ENCODE peak calls at places on chromosomes 16 and 17, in six cellular contexts. R, L, J, Z, M and H are unnamed samples.

GRCh38 chr17:40915721-40916256 is 21.7 kb downstream of the KRT23 start:
- DNase-seq in J (no peak), R (no peak), L (peak), Z (peak), M (no peak), H (no peak)

GRCh38 chr16:48366165-48367093 is 18.8 kb downstream of the SIAH1 start:
- DNase-seq in R (peak), J (peak), Z (peak), L (peak), M (peak), H (peak)

GRCh38 chr16:89314858-89315257 is 97.4 kb downstream of the ZNF778 start:
- DNase-seq in Z (no peak), M (no peak), R (no peak), J (no peak), L (no peak), H (no peak)

GRCh38 chr17:49741009-49741691 is 22.8 kb downstream of the FAM117A start:
- DNase-seq in L (no peak), R (no peak), J (no peak), M (no peak), Z (peak), H (no peak)

GRCh38 chr16:69848635-69849545 is 86.8 kb downstream of the WWP2 start:
- DNase-seq in R (peak), L (peak), M (peak), J (peak), Z (peak), H (peak)

GRCh38 chr17:47276444-47276843 is 22.8 kb downstream of the ITGB3 start:
- DNase-seq in Z (no peak), J (no peak), L (no peak), R (no peak), M (no peak), H (no peak)

GRCh38 chr17:1412185-1413110 is 12.4 kb upstream of the YWHAE start:
- DNase-seq in R (peak), L (no peak), J (no peak), M (no peak), Z (peak), H (no peak)

GRCh38 chr16:47320546-47321315 is 140.1 kb downstream of the ITFG1 start:
- DNase-seq in R (no peak), L (no peak), M (no peak), J (no peak), Z (peak), H (no peak)

GRCh38 chr17:65359016-65359415 is 202.4 kb downstream of the AXIN2 start:
- DNase-seq in Z (peak), J (no peak), R (no peak), M (no peak), L (peak), H (no peak)

GRCh38 chr17:44970136-44970737 is 2.1 kb upstream of the C1QL1 start:
- DNase-seq in J (no peak), L (no peak), R (no peak), M (peak), Z (no peak), H (no peak)

GRCh38 chr16:10668322-10669045 is 26.2 kb downstream of the TEKT5 start:
- DNase-seq in Z (peak), J (peak), R (peak), L (no peak), M (no peak), H (no peak)

GRCh38 chr16:82633964-82634600 is 7.3 kb downstream of the CDH13 start:
- DNase-seq in J (no peak), L (no peak), R (no peak), M (peak), Z (peak), H (no peak)

GRCh38 chr17:18158022-18158600 is 25.5 kb upstream of the ALKBH5 start:
- DNase-seq in J (peak), L (peak), M (peak), R (peak), Z (peak), H (peak)

GRCh38 chr17:30323262-30323894 is 10.5 kb downstream of the TMIGD1 start:
- DNase-seq in M (no peak), R (no peak), J (no peak), L (no peak), Z (no peak), H (no peak)

GRCh38 chr16:73147958-73148357 is 100.0 kb upstream of the ZFHX3 start:
- DNase-seq in Z (no peak), J (no peak), L (no peak), R (no peak), M (no peak), H (no peak)

GRCh38 chr16:54875443-54875842 is 55.2 kb upstream of the IRX5 start:
- DNase-seq in Z (no peak), R (no peak), J (no peak), L (no peak), M (no peak), H (no peak)

GRCh38 chr17:14078027-14078426 is 8.7 kb downstream of the COX10 start:
- DNase-seq in L (no peak), Z (no peak), R (no peak), M (no peak), J (no peak), H (no peak)

GRCh38 chr17:40480501-40481003 is 20.9 kb downstream of the TNS4 start:
- DNase-seq in R (peak), Z (peak), J (no peak), L (peak), M (no peak), H (no peak)

GRCh38 chr17:50051606-50052005 is 4.3 kb upstream of the ITGA3 start:
- DNase-seq in R (no peak), L (no peak), J (no peak), M (no peak), Z (peak), H (no peak)

GRCh38 chr16:87681990-87682570 is 79.8 kb downstream of the JPH3 start:
- DNase-seq in L (peak), J (no peak), R (no peak), M (no peak), Z (peak), H (no peak)

GRCh38 chr17:55341432-55341831 is 76.7 kb downstream of the HLF start:
- DNase-seq in L (no peak), J (no peak), Z (peak), M (no peak), R (no peak), H (no peak)

GRCh38 chr17:75475144-75475835 is 18.9 kb downstream of the TMEM94 start:
- DNase-seq in J (no peak), R (no peak), Z (peak), L (no peak), M (no peak), H (no peak)

GRCh38 chr16:50071075-50071671 is 5.4 kb downstream of the HEATR3 start:
- DNase-seq in R (no peak), M (no peak), Z (no peak), J (no peak), L (no peak), H (no peak)

GRCh38 chr17:66781135-66781534 is 53.8 kb upstream of the CACNG5 start:
- DNase-seq in Z (no peak), R (no peak), J (no peak), M (no peak), L (no peak), H (no peak)

GRCh38 chr16:53822936-53823529 is 119.1 kb downstream of the FTO start:
- DNase-seq in L (no peak), Z (peak), J (no peak), M (no peak), R (no peak), H (no peak)

GRCh38 chr17:7132511-7133094 is 18.0 kb upstream of the ASGR2 start:
- DNase-seq in M (no peak), Z (peak), J (peak), R (no peak), L (no peak), H (no peak)

GRCh38 chr17:44210342-44211192 is 8.9 kb downstream of the UBTF start:
- DNase-seq in L (no peak), M (peak), R (peak), Z (peak), J (peak), H (no peak)

GRCh38 chr17:66524848-66525247 is 222.4 kb downstream of the PRKCA start:
- DNase-seq in Z (no peak), M (no peak), R (no peak), J (no peak), L (no peak), H (no peak)

GRCh38 chr17:75840779-75841123 is 3.5 kb downstream of the UNC13D start:
- DNase-seq in M (no peak), R (no peak), L (no peak), J (no peak), Z (no peak), H (no peak)

GRCh38 chr16:50274771-50275415 is 8.5 kb downstream of the ADCY7 start:
- DNase-seq in J (no peak), R (no peak), M (peak), Z (no peak), L (no peak), H (no peak)

GRCh38 chr16:65376601-65377000 is 254.7 kb upstream of the CDH11 start:
- DNase-seq in J (no peak), R (no peak), Z (no peak), L (no peak), M (no peak), H (no peak)

GRCh38 chr16:72837846-72838661 is 209.9 kb downstream of the ZFHX3 start:
- DNase-seq in Z (no peak), M (no peak), R (no peak), L (no peak), J (no peak), H (peak)

GRCh38 chr16:88700636-88701482 is 5.3 kb downstream of the RNF166 start:
- DNase-seq in J (peak), L (no peak), R (peak), Z (peak), M (peak), H (peak)

GRCh38 chr17:1511756-1512321 is 4.6 kb downstream of the INPP5K start:
- DNase-seq in R (peak), J (no peak), L (no peak), Z (no peak), M (peak), H (no peak)

GRCh38 chr16:50369133-50369804 is 481 bp upstream of the BRD7 start:
- DNase-seq in R (no peak), J (no peak), L (no peak), Z (no peak), M (no peak), H (no peak)

GRCh38 chr16:88844412-88845118 is 12.2 kb downstream of the GALNS start:
- DNase-seq in Z (no peak), R (no peak), L (no peak), M (no peak), J (no peak), H (no peak)

GRCh38 chr17:64008830-64009229 is 10.7 kb downstream of the PRR29 start:
- DNase-seq in L (no peak), M (no peak), Z (no peak), J (no peak), R (no peak), H (no peak)

GRCh38 chr16:46673320-46674013 is 15.5 kb downstream of the VPS35 start:
- DNase-seq in R (peak), M (no peak), L (no peak), J (peak), Z (peak), H (no peak)

GRCh38 chr17:61410100-61410551 is 10.5 kb downstream of the TBX2 start:
- DNase-seq in R (no peak), J (no peak), Z (no peak), M (peak), L (no peak), H (peak)

GRCh38 chr17:61411114-61411943 is 11.7 kb downstream of the TBX2 start:
- DNase-seq in L (no peak), Z (peak), R (peak), M (peak), J (peak), H (peak)

GRCh38 chr17:61409301-61410099 is 9.9 kb downstream of the TBX2 start:
- DNase-seq in Z (peak), M (peak), R (peak), L (no peak), J (peak), H (no peak)

GRCh38 chr17:61411944-61412859 is 12.6 kb downstream of the TBX2 start:
- DNase-seq in M (peak), L (no peak), Z (peak), R (peak), J (peak), H (peak)

GRCh38 chr17:61410555-61411089 is 11.0 kb downstream of the TBX2 start:
- DNase-seq in J (peak), L (no peak), Z (peak), R (peak), M (peak), H (peak)
- TF ChIP-seq CTCF in J (peak), L (peak), Z (peak), R (no peak), M (peak), H (no peak)

DNA sequence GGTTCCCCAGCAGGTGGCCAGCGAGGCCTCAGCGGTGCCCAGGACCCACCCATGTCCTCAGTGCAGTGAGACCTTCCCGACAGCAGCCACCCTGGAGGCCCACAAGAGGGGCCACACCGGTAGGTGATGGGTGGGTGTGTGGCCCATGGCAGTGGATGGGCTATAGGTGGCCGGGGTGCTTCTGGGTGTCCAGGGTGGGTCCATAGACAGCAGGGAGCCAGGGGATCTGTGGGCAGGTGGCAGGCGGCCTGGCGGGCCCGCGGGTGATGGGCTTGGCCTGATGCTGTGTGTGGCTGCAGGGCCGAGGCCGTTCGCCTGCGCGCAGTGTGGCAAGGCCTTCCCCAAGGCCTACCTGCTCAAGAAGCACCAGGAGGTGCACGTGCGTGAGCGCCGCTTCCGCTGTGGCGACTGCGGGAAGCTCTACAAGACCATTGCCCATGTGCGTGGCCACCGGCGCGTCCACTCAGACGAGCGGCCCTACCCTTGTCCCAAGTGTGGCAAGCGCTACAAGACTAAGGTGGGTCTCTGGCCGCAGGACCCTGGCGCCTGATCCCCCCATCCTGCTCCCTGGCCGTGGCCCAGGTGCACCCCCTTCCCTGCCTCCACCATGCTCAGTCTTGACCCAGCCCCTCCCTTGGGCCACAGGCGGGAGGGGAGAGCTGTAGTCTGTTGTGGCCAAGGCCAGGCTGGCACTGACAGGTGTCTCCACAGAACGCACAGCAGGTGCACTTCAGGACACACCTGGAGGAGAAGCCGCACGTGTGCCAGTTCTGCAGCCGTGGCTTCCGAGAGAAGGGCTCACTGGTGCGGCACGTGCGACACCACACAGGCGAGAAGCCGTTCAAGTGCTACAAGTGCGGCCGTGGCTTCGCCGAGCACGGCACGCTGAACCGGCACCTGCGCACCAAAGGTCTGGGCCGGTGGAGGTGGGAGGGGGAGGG is 2.1 kb upstream of the DNASE1L2 start:
- DNase-seq in J (no peak), Z (no peak), M (no peak), R (no peak), L (no peak), H (no peak)
- TF ChIP-seq CTCF in J (no peak), Z (no peak), M (no peak), R (no peak), L (no peak), H (no peak)

GRCh38 chr16:734208-734980 is 6.4 kb downstream of the CIAO3 start:
- DNase-seq in R (no peak), L (no peak), J (no peak), M (peak), Z (no peak), H (no peak)

GRCh38 chr16:732332-732731 is 5.4 kb downstream of the HAGHL start:
- DNase-seq in Z (no peak), L (no peak), M (no peak), R (no peak), J (no peak), H (no peak)

GRCh38 chr16:734981-735881 is 5.6 kb downstream of the CIAO3 start:
- DNase-seq in M (peak), L (no peak), J (no peak), R (no peak), Z (no peak), H (no peak)

GRCh38 chr16:732936-733335 is 6.0 kb downstream of the HAGHL start:
- DNase-seq in Z (no peak), L (no peak), M (peak), R (no peak), J (no peak), H (no peak)

GRCh38 chr16:733382-734207 is 6.7 kb downstream of the HAGHL start:
- DNase-seq in J (peak), R (no peak), L (no peak), Z (no peak), M (peak), H (no peak)
- TF ChIP-seq CTCF in J (peak), R (no peak), L (peak), Z (peak), M (no peak), H (no peak)

DNA sequence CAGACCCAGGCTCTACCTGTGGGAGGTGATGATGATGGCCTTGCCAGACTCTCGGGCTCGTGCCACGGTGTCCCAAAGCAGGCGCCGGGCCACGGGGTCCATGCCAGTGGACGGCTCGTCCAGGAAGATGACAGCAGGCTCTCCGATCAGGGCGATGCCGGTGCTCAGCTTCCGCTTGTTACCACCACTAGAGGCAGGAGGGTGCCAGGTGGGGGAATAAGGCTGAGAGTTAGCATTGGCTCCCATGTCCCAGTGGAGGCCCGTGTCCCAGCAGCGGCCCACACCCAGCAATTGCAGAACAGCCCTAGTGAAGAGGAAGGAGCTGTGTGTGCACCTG is 10.3 kb upstream of the RNPS1 start:
- DNase-seq in Z (no peak), L (no peak), J (no peak), M (no peak), R (no peak), H (no peak)
- TF ChIP-seq CTCF in Z (no peak), L (no peak), J (no peak), M (no peak), R (no peak), H (no peak)